ENCODE peak calls at places on chromosomes 12 and 14, in ten cellular contexts. O, Z, V, R, C, N, F, A, P and L are unnamed samples.

GRCh38 chr14:44895716-44896115 is 66.0 kb downstream of the KLHL28 start:
- DNase-seq in N (no peak), P (peak; percentile 91), R (no peak), O (no peak), V (peak; percentile 88), Z (no peak), C (no peak), F (peak; percentile 77), A (no peak), L (peak; percentile 66)

GRCh38 chr12:69935651-69936100 is 110.6 kb downstream of the MYRFL start:
- DNase-seq in A (no peak), V (no peak), P (no peak), C (no peak), Z (no peak), N (peak; percentile 68), F (no peak), R (peak; percentile 11), O (no peak), L (no peak)

GRCh38 chr12:132492522-132492921 is 2.6 kb downstream of the FBRSL1 start:
- DNase-seq in V (no peak), Z (no peak), A (no peak), O (no peak), N (no peak), P (no peak), C (no peak), F (no peak), R (no peak), L (no peak)

GRCh38 chr14:54909763-54910162 is 7.1 kb upstream of the GCH1 start:
- DNase-seq in R (no peak), V (no peak), P (no peak), O (no peak), F (no peak), Z (no peak), A (no peak), N (no peak), C (no peak), L (no peak)

GRCh38 chr12:5429741-5430557 is 2.0 kb upstream of the NTF3 start:
- DNase-seq in V (no peak), F (no peak), C (no peak), N (no peak), P (no peak), A (no peak), Z (no peak), O (no peak), R (no peak), L (no peak)

GRCh38 chr14:64845878-64846277 is 33.8 kb downstream of the SPTB start:
- DNase-seq in P (peak; percentile 61), R (no peak), C (no peak), F (peak; percentile 14), O (no peak), A (no peak), V (peak; percentile 89), Z (no peak), N (no peak), L (no peak)

GRCh38 chr14:101554991-101555668 is 6.2 kb upstream of the DIO3 start:
- DNase-seq in A (no peak), R (no peak), V (no peak), Z (no peak), F (no peak), O (no peak), P (no peak), N (no peak), C (no peak), L (no peak)

GRCh38 chr12:124279846-124280360 is 15.0 kb upstream of the RFLNA start:
- DNase-seq in P (no peak), F (no peak), Z (no peak), V (no peak), O (no peak), R (no peak), A (no peak), N (no peak), C (no peak), L (peak; percentile 5)

GRCh38 chr12:53623986-53624385 is 2.2 kb downstream of the ATF7 start:
- DNase-seq in N (no peak), O (no peak), P (peak; percentile 39), R (no peak), C (no peak), F (no peak), V (peak; percentile 67), Z (no peak), A (no peak), L (peak; percentile 76)

GRCh38 chr14:88986146-88986841 is 161.8 kb downstream of the TTC8 start:
- DNase-seq in R (no peak), F (no peak), Z (no peak), V (peak; percentile 87), O (no peak), P (peak; percentile 80), A (no peak), C (no peak), N (no peak), L (peak; percentile 69)

GRCh38 chr14:78446807-78447206 is 276.6 kb downstream of the NRXN3 start:
- DNase-seq in F (no peak), A (no peak), R (no peak), P (no peak), N (no peak), C (no peak), V (peak; percentile 0), O (no peak), Z (no peak), L (peak; percentile 1)

GRCh38 chr12:65941388-65941787 is 117.1 kb downstream of the HMGA2 start:
- DNase-seq in P (peak; percentile 79), A (no peak), N (no peak), O (no peak), F (peak; percentile 92), C (no peak), Z (no peak), V (peak; percentile 78), R (no peak), L (peak; percentile 97)

GRCh38 chr14:30681752-30682355 is 59.7 kb downstream of the SCFD1 start:
- DNase-seq in R (no peak), F (no peak), Z (no peak), P (no peak), N (no peak), A (no peak), V (peak; percentile 37), O (peak; percentile 8), C (no peak), L (peak; percentile 16)

GRCh38 chr14:93543766-93544165 is 113.0 kb downstream of the UNC79 start:
- DNase-seq in O (peak; percentile 3), V (peak; percentile 20), Z (no peak), C (no peak), N (no peak), P (peak; percentile 8), F (no peak), A (no peak), R (no peak), L (peak; percentile 51)

GRCh38 chr14:56903304-56904021 is 93.2 kb upstream of the OTX2 start:
- DNase-seq in F (no peak), R (no peak), C (no peak), A (no peak), Z (no peak), N (no peak), P (no peak), O (no peak), V (no peak), L (no peak)

GRCh38 chr14:100384819-100385813 is 62.0 kb downstream of the SLC25A47 start:
- DNase-seq in N (no peak), A (no peak), F (no peak), R (peak; percentile 14), Z (no peak), O (peak; percentile 50), V (peak; percentile 81), P (peak; percentile 63), C (no peak), L (peak; percentile 79)